ENCODE peak calls at places on chromosome 13, in seven cellular contexts. One of them, this sample, is unnamed.

GRCh38 chr13:46743191-46743590 is 53.8 kb downstream of the ESD start:
- DNase-seq in adipocyte: peak; percentile 26
- DNase-seq in choroid plexus epithelial cell: peak; percentile 67
- DNase-seq in amniotic epithelial cell: peak; percentile 60
- DNase-seq in stimulated activated CD4-positive, alpha-beta T cell treated with anti-CD3 and anti-CD28 coated beads, TNF-alpha, amount 100 ng/mL, for 48 hours: no peak
- DNase-seq in activated T-helper 1 cell treated with Interleukin-2 at 50 U/mL for 16 hours: no peak
- DNase-seq in T-helper 1 cell: no peak
- DNase-seq in this sample: no peak

GRCh38 chr13:97879646-97880297 is 73.7 kb upstream of the IPO5 start:
- DNase-seq in adipocyte: peak; percentile 92
- DNase-seq in choroid plexus epithelial cell: peak; percentile 88
- DNase-seq in T-helper 1 cell: no peak
- DNase-seq in amniotic epithelial cell: peak; percentile 58
- DNase-seq in activated T-helper 1 cell treated with Interleukin-2 at 50 U/mL for 16 hours: no peak
- DNase-seq in stimulated activated CD4-positive, alpha-beta T cell treated with anti-CD3 and anti-CD28 coated beads, TNF-alpha, amount 100 ng/mL, for 48 hours: no peak
- DNase-seq in this sample: no peak

GRCh38 chr13:74555291-74556001 is 421.2 kb upstream of the KLF12 start:
- DNase-seq in activated T-helper 1 cell treated with Interleukin-2 at 50 U/mL for 16 hours: no peak
- DNase-seq in T-helper 1 cell: no peak
- DNase-seq in choroid plexus epithelial cell: no peak
- DNase-seq in stimulated activated CD4-positive, alpha-beta T cell treated with anti-CD3 and anti-CD28 coated beads, TNF-alpha, amount 100 ng/mL, for 48 hours: no peak
- DNase-seq in amniotic epithelial cell: no peak
- DNase-seq in adipocyte: no peak
- DNase-seq in this sample: no peak

GRCh38 chr13:29523199-29523931 is 72.1 kb downstream of the SLC7A1 start:
- DNase-seq in adipocyte: no peak
- DNase-seq in choroid plexus epithelial cell: peak; percentile 86
- DNase-seq in amniotic epithelial cell: no peak
- DNase-seq in activated T-helper 1 cell treated with Interleukin-2 at 50 U/mL for 16 hours: no peak
- DNase-seq in stimulated activated CD4-positive, alpha-beta T cell treated with anti-CD3 and anti-CD28 coated beads, TNF-alpha, amount 100 ng/mL, for 48 hours: no peak
- DNase-seq in T-helper 1 cell: no peak
- DNase-seq in this sample: no peak

GRCh38 chr13:67353891-67354459 is 123.8 kb upstream of the PCDH9 start:
- DNase-seq in stimulated activated CD4-positive, alpha-beta T cell treated with anti-CD3 and anti-CD28 coated beads, TNF-alpha, amount 100 ng/mL, for 48 hours: no peak
- DNase-seq in adipocyte: peak; percentile 35
- DNase-seq in amniotic epithelial cell: peak; percentile 65
- DNase-seq in T-helper 1 cell: no peak
- DNase-seq in choroid plexus epithelial cell: peak; percentile 62
- DNase-seq in activated T-helper 1 cell treated with Interleukin-2 at 50 U/mL for 16 hours: no peak
- DNase-seq in this sample: no peak

GRCh38 chr13:26484196-26484595 is 73.3 kb upstream of the WASF3 start:
- DNase-seq in activated T-helper 1 cell treated with Interleukin-2 at 50 U/mL for 16 hours: no peak
- DNase-seq in amniotic epithelial cell: no peak
- DNase-seq in choroid plexus epithelial cell: no peak
- DNase-seq in stimulated activated CD4-positive, alpha-beta T cell treated with anti-CD3 and anti-CD28 coated beads, TNF-alpha, amount 100 ng/mL, for 48 hours: no peak
- DNase-seq in adipocyte: no peak
- DNase-seq in T-helper 1 cell: no peak
- DNase-seq in this sample: no peak

GRCh38 chr13:109840893-109841287 is 54.5 kb upstream of the IRS2 start:
- DNase-seq in stimulated activated CD4-positive, alpha-beta T cell treated with anti-CD3 and anti-CD28 coated beads, TNF-alpha, amount 100 ng/mL, for 48 hours: no peak
- DNase-seq in adipocyte: no peak
- DNase-seq in activated T-helper 1 cell treated with Interleukin-2 at 50 U/mL for 16 hours: no peak
- DNase-seq in amniotic epithelial cell: no peak
- DNase-seq in choroid plexus epithelial cell: no peak
- DNase-seq in T-helper 1 cell: no peak
- DNase-seq in this sample: no peak

GRCh38 chr13:93147293-93147645 is 79.3 kb upstream of the GPC6 start:
- DNase-seq in adipocyte: no peak
- DNase-seq in T-helper 1 cell: no peak
- DNase-seq in choroid plexus epithelial cell: peak; percentile 40
- DNase-seq in amniotic epithelial cell: peak; percentile 60
- DNase-seq in activated T-helper 1 cell treated with Interleukin-2 at 50 U/mL for 16 hours: no peak
- DNase-seq in stimulated activated CD4-positive, alpha-beta T cell treated with anti-CD3 and anti-CD28 coated beads, TNF-alpha, amount 100 ng/mL, for 48 hours: no peak
- DNase-seq in this sample: no peak

GRCh38 chr13:38417727-38418126 is 68.1 kb downstream of the UFM1 start:
- DNase-seq in amniotic epithelial cell: no peak
- DNase-seq in stimulated activated CD4-positive, alpha-beta T cell treated with anti-CD3 and anti-CD28 coated beads, TNF-alpha, amount 100 ng/mL, for 48 hours: no peak
- DNase-seq in activated T-helper 1 cell treated with Interleukin-2 at 50 U/mL for 16 hours: no peak
- DNase-seq in T-helper 1 cell: no peak
- DNase-seq in choroid plexus epithelial cell: peak; percentile 59
- DNase-seq in adipocyte: no peak
- DNase-seq in this sample: peak; percentile 4